ENCODE peak calls at places on chromosomes 3 and 15, in five cellular contexts. V is tibial artery, C is esophagus squamous epithelium, R is B cell, W is HFFc6. E is an unnamed sample.

GRCh38 chr3:23650371-23651140 is 155.2 kb upstream of the UBE2E1 start:
- DNase-seq in V (no peak), C (no peak), R (no peak), W (peak), E (no peak)

GRCh38 chr3:88003115-88003755 is 55.6 kb downstream of the CGGBP1 start:
- DNase-seq in V (no peak), C (no peak), R (peak), W (peak), E (no peak)

GRCh38 chr3:120349819-120350125 is 618 bp upstream of the LRRC58 start:
- DNase-seq in V (no peak), C (no peak), R (no peak), W (no peak), E (no peak)

GRCh38 chr15:100114100-100114499 is 227.7 kb downstream of the ADAMTS17 start:
- DNase-seq in V (peak), C (no peak), R (no peak), W (no peak), E (peak)

GRCh38 chr3:128338536-128339400 is 127.9 kb downstream of the DNAJB8 start:
- DNase-seq in V (peak), C (no peak), R (no peak), W (no peak), E (no peak)

GRCh38 chr3:188578579-188579363 is 424.8 kb downstream of the LPP start:
- DNase-seq in V (peak), C (no peak), R (no peak), W (peak), E (peak)

GRCh38 chr3:46496745-46497555 is 826 bp upstream of the RTP3 start:
- DNase-seq in V (no peak), C (no peak), R (peak), W (no peak), E (no peak)

GRCh38 chr3:185786956-185787877 is 37.6 kb downstream of the IGF2BP2 start:
- DNase-seq in V (no peak), C (no peak), R (no peak), W (no peak), E (no peak)

GRCh38 chr3:85170646-85171045 is 211.9 kb downstream of the CADM2 start:
- DNase-seq in V (no peak), C (no peak), R (no peak), W (no peak), E (no peak)

GRCh38 chr15:50247819-50248650 is 17.5 kb downstream of the HDC start:
- DNase-seq in V (no peak), C (no peak), R (peak), W (no peak), E (no peak)

GRCh38 chr15:80120636-80121035 is 32.2 kb upstream of the FAH start:
- DNase-seq in V (no peak), C (no peak), R (no peak), W (no peak), E (no peak)

GRCh38 chr3:179446501-179446900 is 4.8 kb downstream of the GNB4 start:
- DNase-seq in V (no peak), C (no peak), R (peak), W (peak), E (no peak)

GRCh38 chr3:100558233-100558632 is 51.2 kb upstream of the ADGRG7 start:
- DNase-seq in V (no peak), C (no peak), R (no peak), W (no peak), E (no peak)

GRCh38 chr3:9217784-9218513 is 31.5 kb downstream of the SRGAP3 start:
- DNase-seq in V (peak), C (no peak), R (no peak), W (no peak), E (no peak)

DNA sequence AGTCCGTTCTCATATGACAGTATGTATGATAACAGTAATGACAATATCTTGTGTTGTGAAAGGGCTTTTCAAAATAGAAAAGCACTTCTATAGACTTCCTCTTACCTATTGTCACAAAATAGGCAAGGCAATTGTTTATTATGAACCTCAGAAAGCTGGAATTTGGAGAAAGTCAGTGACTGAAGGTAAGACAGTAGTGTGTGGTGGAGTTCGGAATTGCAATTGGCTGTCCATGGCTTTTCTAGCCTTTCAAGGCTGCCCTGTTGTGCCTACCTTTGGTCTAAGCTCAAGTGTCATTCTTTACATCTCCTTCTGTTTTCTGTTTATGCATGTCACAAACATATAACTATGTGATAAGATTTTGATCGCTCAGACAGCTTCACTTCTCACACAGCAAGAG is 219.3 kb upstream of the NR2E3 start:
- DNase-seq in V (no peak), C (no peak), R (no peak), W (no peak), E (no peak)
- TF ChIP-seq CTCF in V (no peak), C (no peak), R (no peak), W (no peak), E (no peak)

DNA sequence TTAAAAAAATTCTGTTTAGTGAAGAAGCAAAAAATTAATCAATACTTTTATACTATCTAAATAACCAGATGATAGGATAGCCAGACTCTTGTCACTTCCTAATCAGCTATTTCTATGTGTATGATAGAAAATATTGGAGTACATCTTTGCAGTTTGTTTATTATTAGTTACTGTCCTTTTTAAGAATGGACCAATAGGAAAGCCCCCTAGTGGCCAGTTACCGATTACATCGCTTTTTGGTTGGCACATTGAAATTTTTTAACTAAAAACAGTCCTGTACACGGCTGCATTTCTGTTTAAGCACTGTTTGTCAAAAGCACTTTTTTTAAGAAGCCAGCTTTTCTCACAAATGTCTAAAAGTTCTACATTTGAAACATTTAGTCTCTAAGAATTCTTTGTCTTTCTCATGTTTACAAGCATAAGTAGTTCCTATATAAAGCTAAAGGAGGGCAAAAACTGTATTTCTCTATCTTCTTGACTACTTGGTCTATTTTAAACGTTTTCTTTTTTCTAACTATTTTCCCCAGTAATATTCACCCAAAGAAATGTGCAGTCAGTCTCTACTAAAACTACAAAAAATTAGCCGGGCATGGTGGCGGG is 253.2 kb upstream of the LRTM1 start:
- DNase-seq in V (no peak), C (no peak), R (peak), W (peak), E (no peak)
- TF ChIP-seq CTCF in V (peak), C (peak), R (peak), W (peak), E (peak)

GRCh38 chr3:79378064-79378463 is 389.7 kb downstream of the ROBO1 start:
- DNase-seq in V (no peak), C (no peak), R (no peak), W (no peak), E (no peak)
- TF ChIP-seq CTCF in V (no peak), C (no peak), R (no peak), W (no peak), E (no peak)

DNA sequence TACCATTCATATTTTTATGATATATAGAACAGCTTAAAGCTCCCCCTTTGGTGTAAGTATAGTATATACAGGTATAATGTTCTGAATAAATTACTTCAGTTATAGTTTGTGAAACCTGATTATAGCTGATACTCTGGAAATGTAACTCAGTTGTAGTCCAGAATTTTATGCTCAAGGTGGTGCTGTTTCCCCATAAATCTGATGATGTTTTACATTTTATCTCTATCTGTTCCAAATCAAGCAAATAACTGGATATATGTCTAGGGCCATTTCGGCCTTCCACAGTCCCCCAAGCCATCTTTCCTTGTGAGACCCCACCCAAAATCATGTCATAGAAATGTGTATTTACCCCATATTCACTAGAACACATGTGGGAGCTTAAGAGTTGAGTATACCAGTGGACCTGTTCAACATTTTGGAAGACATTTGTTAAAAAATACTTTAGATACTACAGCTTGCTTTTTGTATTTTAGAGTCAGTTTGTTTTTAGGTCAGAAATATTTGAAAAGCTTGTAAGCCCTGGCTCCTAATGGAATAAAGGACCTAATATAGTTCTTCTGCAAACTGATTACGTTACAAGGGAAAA is 107.1 kb downstream of the ATG7 start:
- DNase-seq in V (no peak), C (no peak), R (peak), W (peak), E (no peak)
- TF ChIP-seq CTCF in V (peak), C (peak), R (peak), W (peak), E (peak)

DNA sequence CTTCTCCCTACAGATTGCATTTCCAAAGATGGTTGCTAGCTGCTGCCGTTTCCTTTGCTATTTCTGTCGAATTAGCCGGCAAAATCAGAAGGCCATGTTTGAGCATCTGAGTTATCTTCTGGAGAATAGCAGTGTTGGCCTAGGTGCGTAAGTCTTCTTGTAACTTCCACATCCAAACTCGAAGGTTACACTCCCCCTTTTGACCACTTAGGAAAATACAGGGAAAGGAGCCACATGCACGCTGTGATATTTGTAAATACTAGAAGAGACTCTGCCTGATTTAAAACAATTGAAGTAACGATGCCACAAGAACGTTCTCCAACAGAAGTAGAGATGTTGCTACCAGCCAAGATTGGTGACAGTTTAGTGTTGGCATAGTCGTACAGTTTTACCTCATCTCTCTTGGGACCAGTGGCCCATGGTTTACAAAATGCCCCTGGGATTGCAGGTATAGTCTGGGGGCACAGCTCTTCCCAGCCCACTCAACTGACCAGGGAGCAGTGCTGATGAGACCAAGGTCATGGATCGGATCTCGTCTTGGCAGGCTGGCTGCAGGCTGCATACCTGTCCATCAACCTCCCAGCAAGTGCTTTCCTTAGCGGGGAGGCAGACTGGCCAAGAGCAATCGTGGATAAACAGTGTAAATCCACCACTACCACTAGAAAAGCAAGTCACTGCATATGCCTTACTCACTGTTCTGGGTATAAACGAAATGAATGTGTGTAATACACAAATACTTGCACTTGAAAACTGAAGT is 268.4 kb upstream of the CHRM5 start:
- DNase-seq in V (no peak), C (no peak), R (no peak), W (peak), E (no peak)
- TF ChIP-seq CTCF in V (no peak), C (no peak), R (no peak), W (peak), E (no peak)

GRCh38 chr15:47409038-47409437 is 308.3 kb upstream of the SEMA6D start:
- DNase-seq in V (no peak), C (no peak), R (no peak), W (no peak), E (no peak)

GRCh38 chr15:47409601-47410000 is 307.7 kb upstream of the SEMA6D start:
- DNase-seq in V (no peak), C (no peak), R (no peak), W (no peak), E (no peak)

GRCh38 chr15:47405768-47406167 is 311.5 kb upstream of the SEMA6D start:
- DNase-seq in V (no peak), C (no peak), R (no peak), W (no peak), E (no peak)

GRCh38 chr15:47410243-47410642 is 307.1 kb upstream of the SEMA6D start:
- DNase-seq in V (no peak), C (no peak), R (no peak), W (no peak), E (no peak)

GRCh38 chr15:47407692-47408091 is 309.6 kb upstream of the SEMA6D start:
- DNase-seq in V (no peak), C (no peak), R (no peak), W (no peak), E (no peak)
- TF ChIP-seq CTCF in V (no peak), C (no peak), R (no peak), W (no peak), E (no peak)

GRCh38 chr3:111607242-111607641 is 12.1 kb upstream of the ZBED2 start:
- DNase-seq in V (no peak), C (no peak), R (no peak), W (peak), E (no peak)
- TF ChIP-seq CTCF in V (no peak), C (no peak), R (no peak), W (no peak), E (no peak)

GRCh38 chr3:50786631-50787030 is 111.9 kb downstream of the DOCK3 start:
- DNase-seq in V (no peak), C (no peak), R (no peak), W (no peak), E (no peak)
- TF ChIP-seq CTCF in V (no peak), C (no peak), R (no peak), W (no peak), E (no peak)

E was measured in coronary artery.